ENCODE peak calls at places on chromosomes 13 and 19, in five cellular contexts. One of them, this sample, is unnamed.

GRCh38 chr19:10617409-10618121 is 7.8 kb upstream of the SLC44A2 start:
- DNase-seq in astrocyte of the spinal cord: peak
- DNase-seq in PC-3: peak
- DNase-seq in GOT3: no peak
- DNase-seq in colonic mucosa: no peak
- DNase-seq in this sample: no peak

GRCh38 chr19:7633619-7634018 is at the start of gene PCP2:
- DNase-seq in astrocyte of the spinal cord: no peak
- DNase-seq in colonic mucosa: no peak
- DNase-seq in GOT3: no peak
- DNase-seq in PC-3: no peak
- DNase-seq in this sample: no peak

GRCh38 chr19:18470153-18470552 is 32.2 kb upstream of the ISYNA1 start:
- DNase-seq in astrocyte of the spinal cord: no peak
- DNase-seq in colonic mucosa: no peak
- DNase-seq in PC-3: no peak
- DNase-seq in GOT3: no peak
- DNase-seq in this sample: no peak

GRCh38 chr13:99203601-99204579 is 3.2 kb downstream of the UBAC2 start:
- DNase-seq in colonic mucosa: peak
- DNase-seq in PC-3: no peak
- DNase-seq in GOT3: no peak
- DNase-seq in astrocyte of the spinal cord: no peak
- DNase-seq in this sample: no peak

GRCh38 chr19:14400913-14401312 is 18.2 kb downstream of the DDX39A start:
- DNase-seq in PC-3: no peak
- DNase-seq in colonic mucosa: no peak
- DNase-seq in GOT3: no peak
- DNase-seq in astrocyte of the spinal cord: peak
- DNase-seq in this sample: no peak

GRCh38 chr19:35223084-35223790 is 5.3 kb downstream of the FAM187B start:
- DNase-seq in PC-3: no peak
- DNase-seq in GOT3: no peak
- DNase-seq in astrocyte of the spinal cord: no peak
- DNase-seq in colonic mucosa: no peak
- DNase-seq in this sample: no peak

GRCh38 chr19:41096353-41096752 is 8.1 kb downstream of the CYP2A13 start:
- DNase-seq in astrocyte of the spinal cord: no peak
- DNase-seq in colonic mucosa: no peak
- DNase-seq in PC-3: no peak
- DNase-seq in GOT3: no peak
- DNase-seq in this sample: no peak

GRCh38 chr19:18674616-18675015 is 8.9 kb upstream of the CRTC1 start:
- DNase-seq in astrocyte of the spinal cord: no peak
- DNase-seq in PC-3: peak
- DNase-seq in GOT3: no peak
- DNase-seq in colonic mucosa: no peak
- DNase-seq in this sample: no peak

GRCh38 chr19:10420444-10421239 is at the start of gene PDE4A:
- DNase-seq in PC-3: peak
- DNase-seq in GOT3: no peak
- DNase-seq in astrocyte of the spinal cord: no peak
- DNase-seq in colonic mucosa: no peak
- DNase-seq in this sample: no peak

GRCh38 chr19:45591004-45591637 is 6.5 kb upstream of the OPA3 start:
- DNase-seq in PC-3: no peak
- DNase-seq in astrocyte of the spinal cord: peak
- DNase-seq in GOT3: no peak
- DNase-seq in colonic mucosa: peak
- DNase-seq in this sample: peak

GRCh38 chr19:35518313-35518712 is 4.9 kb upstream of the DMKN start:
- DNase-seq in colonic mucosa: no peak
- DNase-seq in GOT3: no peak
- DNase-seq in PC-3: peak
- DNase-seq in astrocyte of the spinal cord: peak
- DNase-seq in this sample: no peak

GRCh38 chr13:57634829-57635165 is 3.3 kb downstream of the PCDH17 start:
- DNase-seq in PC-3: no peak
- DNase-seq in GOT3: no peak
- DNase-seq in astrocyte of the spinal cord: no peak
- DNase-seq in colonic mucosa: no peak
- DNase-seq in this sample: no peak

GRCh38 chr19:50349277-50350057 is 16.0 kb downstream of the NAPSA start:
- DNase-seq in GOT3: no peak
- DNase-seq in astrocyte of the spinal cord: no peak
- DNase-seq in PC-3: no peak
- DNase-seq in colonic mucosa: no peak
- DNase-seq in this sample: no peak

GRCh38 chr13:93086329-93086728 is 140.3 kb upstream of the GPC6 start:
- DNase-seq in astrocyte of the spinal cord: no peak
- DNase-seq in GOT3: no peak
- DNase-seq in colonic mucosa: no peak
- DNase-seq in PC-3: no peak
- DNase-seq in this sample: no peak

GRCh38 chr19:45419396-45419795 is 4.3 kb downstream of the ERCC1 start:
- DNase-seq in PC-3: no peak
- DNase-seq in astrocyte of the spinal cord: no peak
- DNase-seq in colonic mucosa: no peak
- DNase-seq in GOT3: no peak
- DNase-seq in this sample: no peak

GRCh38 chr19:19137556-19138109 is 645 bp downstream of the TMEM161A start:
- DNase-seq in astrocyte of the spinal cord: no peak
- DNase-seq in GOT3: no peak
- DNase-seq in PC-3: no peak
- DNase-seq in colonic mucosa: no peak
- DNase-seq in this sample: no peak

GRCh38 chr19:11624064-11624463 is 26.8 kb downstream of the ZNF627 start:
- DNase-seq in GOT3: no peak
- DNase-seq in PC-3: peak
- DNase-seq in colonic mucosa: no peak
- DNase-seq in astrocyte of the spinal cord: peak
- DNase-seq in this sample: peak

GRCh38 chr13:77779461-77780272 is 82.2 kb downstream of the SLAIN1 start:
- DNase-seq in colonic mucosa: peak
- DNase-seq in PC-3: peak
- DNase-seq in astrocyte of the spinal cord: peak
- DNase-seq in GOT3: no peak
- DNase-seq in this sample: peak

GRCh38 chr13:31322025-31322424 is 122.2 kb downstream of the B3GLCT start:
- DNase-seq in GOT3: no peak
- DNase-seq in colonic mucosa: no peak
- DNase-seq in PC-3: no peak
- DNase-seq in astrocyte of the spinal cord: no peak
- DNase-seq in this sample: no peak

GRCh38 chr13:100941811-100942361 is 267.3 kb upstream of the TMTC4 start:
- DNase-seq in colonic mucosa: no peak
- DNase-seq in PC-3: no peak
- DNase-seq in astrocyte of the spinal cord: no peak
- DNase-seq in GOT3: no peak
- DNase-seq in this sample: no peak

GRCh38 chr13:65656740-65657329 is 1573.3 kb downstream of the PCDH9 start:
- DNase-seq in colonic mucosa: no peak
- DNase-seq in astrocyte of the spinal cord: peak
- DNase-seq in GOT3: no peak
- DNase-seq in PC-3: peak
- DNase-seq in this sample: no peak

GRCh38 chr19:51882518-51882917 is 5.2 kb downstream of the ZNF577 start:
- DNase-seq in GOT3: no peak
- DNase-seq in colonic mucosa: no peak
- DNase-seq in PC-3: no peak
- DNase-seq in astrocyte of the spinal cord: no peak
- DNase-seq in this sample: no peak

GRCh38 chr19:18118420-18119242 is 21.1 kb downstream of the MAST3 start:
- DNase-seq in astrocyte of the spinal cord: no peak
- DNase-seq in colonic mucosa: no peak
- DNase-seq in PC-3: no peak
- DNase-seq in GOT3: no peak
- DNase-seq in this sample: no peak

GRCh38 chr13:99310382-99311031 is 3.3 kb upstream of the GPR183 start:
- DNase-seq in PC-3: peak
- DNase-seq in GOT3: no peak
- DNase-seq in astrocyte of the spinal cord: peak
- DNase-seq in colonic mucosa: no peak
- DNase-seq in this sample: no peak

GRCh38 chr19:34468400-34468799 is 13.2 kb upstream of the WTIP start:
- DNase-seq in GOT3: no peak
- DNase-seq in colonic mucosa: no peak
- DNase-seq in astrocyte of the spinal cord: no peak
- DNase-seq in PC-3: no peak
- DNase-seq in this sample: no peak

GRCh38 chr13:99983401-99984133 is 2.0 kb downstream of the ZIC2 start:
- DNase-seq in astrocyte of the spinal cord: no peak
- DNase-seq in colonic mucosa: no peak
- DNase-seq in GOT3: no peak
- DNase-seq in PC-3: no peak
- DNase-seq in this sample: no peak

GRCh38 chr13:63433546-63434150 is 2018.0 kb upstream of the PCDH20 start:
- DNase-seq in astrocyte of the spinal cord: peak
- DNase-seq in GOT3: no peak
- DNase-seq in PC-3: peak
- DNase-seq in colonic mucosa: no peak
- DNase-seq in this sample: no peak

GRCh38 chr19:41323430-41324125 is 13.6 kb downstream of the CCDC97 start:
- DNase-seq in PC-3: peak
- DNase-seq in GOT3: peak
- DNase-seq in astrocyte of the spinal cord: peak
- DNase-seq in colonic mucosa: peak
- DNase-seq in this sample: no peak

GRCh38 chr19:1752009-1752756 is 1.1 kb upstream of the ONECUT3 start:
- DNase-seq in GOT3: no peak
- DNase-seq in PC-3: no peak
- DNase-seq in colonic mucosa: no peak
- DNase-seq in astrocyte of the spinal cord: no peak
- DNase-seq in this sample: no peak

GRCh38 chr19:3275583-3276340 is 51.3 kb downstream of the CELF5 start:
- DNase-seq in astrocyte of the spinal cord: peak
- DNase-seq in GOT3: no peak
- DNase-seq in colonic mucosa: peak
- DNase-seq in PC-3: peak
- DNase-seq in this sample: peak

GRCh38 chr13:110244096-110244830 is 62.7 kb downstream of the COL4A1 start:
- DNase-seq in colonic mucosa: no peak
- DNase-seq in astrocyte of the spinal cord: no peak
- DNase-seq in GOT3: no peak
- DNase-seq in PC-3: no peak
- DNase-seq in this sample: no peak

GRCh38 chr13:109760372-109760771 is 26.0 kb downstream of the IRS2 start:
- DNase-seq in GOT3: no peak
- DNase-seq in colonic mucosa: no peak
- DNase-seq in astrocyte of the spinal cord: no peak
- DNase-seq in PC-3: no peak
- DNase-seq in this sample: no peak

GRCh38 chr19:18389736-18390074 is 3.7 kb downstream of the GDF15 start:
- DNase-seq in astrocyte of the spinal cord: no peak
- DNase-seq in colonic mucosa: no peak
- DNase-seq in PC-3: no peak
- DNase-seq in GOT3: no peak
- DNase-seq in this sample: no peak